ENCODE peak calls at places on chromosomes 11 and 22, in six cellular contexts. B is CD4-positive, alpha-beta T cell; A is pancreas; U is fibroblast of the aortic adventitia; T is GM10248; C is glutamatergic neuron. R is an unnamed sample.

GRCh38 chr11:96150609-96151008 is 192.4 kb downstream of the MAML2 start:
- DNase-seq in B (no peak), A (no peak), U (no peak), T (no peak), C (no peak), R (no peak)

GRCh38 chr11:92376146-92376599 is 151.6 kb downstream of the FAT3 start:
- DNase-seq in B (no peak), A (no peak), U (no peak), T (no peak), C (no peak), R (no peak)

GRCh38 chr22:48054596-48054995 is 1292.1 kb downstream of the TBC1D22A start:
- DNase-seq in B (no peak), A (no peak), U (no peak), T (no peak), C (no peak), R (no peak)

GRCh38 chr11:8934735-8935478 is 2.2 kb upstream of the C11orf16 start:
- DNase-seq in B (no peak), A (no peak), U (peak), T (no peak), C (no peak), R (peak)

GRCh38 chr22:19719488-19720021 is 3.8 kb upstream of the GP1BB start:
- DNase-seq in B (no peak), A (no peak), U (no peak), T (no peak), C (no peak), R (no peak)

GRCh38 chr11:48037709-48038468 is 57.5 kb downstream of the PTPRJ start:
- DNase-seq in B (no peak), A (no peak), U (peak), T (no peak), C (no peak), R (no peak)

GRCh38 chr22:47176573-47177333 is 414.3 kb downstream of the TBC1D22A start:
- DNase-seq in B (no peak), A (no peak), U (no peak), T (no peak), C (no peak), R (no peak)

GRCh38 chr11:35852056-35852455 is 91.8 kb upstream of the LDLRAD3 start:
- DNase-seq in B (no peak), A (no peak), U (peak), T (no peak), C (no peak), R (no peak)

GRCh38 chr11:116506446-116506845 is 266.3 kb downstream of the BUD13 start:
- DNase-seq in B (no peak), A (no peak), U (no peak), T (no peak), C (no peak), R (no peak)

GRCh38 chr11:44325698-44326097 is 15.8 kb upstream of the ALX4 start:
- DNase-seq in B (no peak), A (no peak), U (no peak), T (no peak), C (no peak), R (no peak)

GRCh38 chr11:44327730-44328691 is 18.1 kb upstream of the ALX4 start:
- DNase-seq in B (no peak), A (no peak), U (no peak), T (no peak), C (no peak), R (no peak)

GRCh38 chr11:44324787-44325525 is 15.0 kb upstream of the ALX4 start:
- DNase-seq in B (no peak), A (no peak), U (no peak), T (no peak), C (no peak), R (no peak)

GRCh38 chr11:44324222-44324621 is 14.3 kb upstream of the ALX4 start:
- DNase-seq in B (no peak), A (no peak), U (no peak), T (no peak), C (no peak), R (no peak)

DNA sequence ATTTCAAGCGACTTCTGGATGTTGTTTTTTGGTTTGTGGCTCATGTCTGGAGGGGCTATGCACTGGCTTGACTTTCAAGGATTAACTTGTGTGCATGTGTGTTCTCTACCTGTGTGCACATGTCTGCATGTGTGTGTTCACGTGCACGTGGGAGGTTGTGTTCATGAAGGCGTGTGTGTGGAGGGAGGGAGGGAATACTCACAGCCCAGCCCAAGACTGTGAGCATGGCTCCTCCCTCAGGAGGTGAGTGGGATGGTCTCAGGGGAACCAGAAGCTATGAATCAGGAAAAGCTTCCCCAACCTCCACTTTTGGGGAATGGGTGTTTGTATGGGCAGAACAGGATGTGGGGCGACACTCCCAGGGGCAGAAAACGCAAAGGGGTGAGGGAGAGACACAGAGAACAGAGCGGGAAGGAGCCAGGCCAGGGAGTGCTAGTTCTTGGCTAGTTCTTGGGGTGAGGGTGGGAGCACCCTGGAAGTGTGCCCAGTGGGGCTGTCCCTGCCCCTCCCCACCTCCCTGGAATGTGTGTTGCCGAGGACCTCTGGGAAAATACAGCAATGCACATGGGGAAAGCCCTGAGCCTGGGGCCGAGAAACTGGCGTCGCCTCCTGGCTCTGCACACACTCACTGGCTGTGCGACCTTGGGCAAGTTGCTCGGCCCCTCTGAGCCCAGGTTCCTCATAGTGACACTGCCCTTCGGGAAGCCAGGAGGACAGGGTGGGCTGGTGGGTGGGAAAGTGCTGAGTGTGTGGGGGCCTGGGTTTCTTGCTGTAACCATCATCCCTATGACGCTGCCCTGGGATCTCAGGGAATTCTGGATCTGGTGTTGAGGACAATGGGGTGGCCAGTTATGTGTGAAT is 16.9 kb upstream of the ALX4 start:
- DNase-seq in B (no peak), A (no peak), U (no peak), T (no peak), C (no peak), R (no peak)
- TF ChIP-seq CTCF in B (no peak), A (no peak), U (peak), T (peak), C (no peak), R (no peak)

GRCh38 chr11:105458071-105458470 is 151.8 kb upstream of the GRIA4 start:
- DNase-seq in B (no peak), A (no peak), U (no peak), T (no peak), C (no peak), R (no peak)

DNA sequence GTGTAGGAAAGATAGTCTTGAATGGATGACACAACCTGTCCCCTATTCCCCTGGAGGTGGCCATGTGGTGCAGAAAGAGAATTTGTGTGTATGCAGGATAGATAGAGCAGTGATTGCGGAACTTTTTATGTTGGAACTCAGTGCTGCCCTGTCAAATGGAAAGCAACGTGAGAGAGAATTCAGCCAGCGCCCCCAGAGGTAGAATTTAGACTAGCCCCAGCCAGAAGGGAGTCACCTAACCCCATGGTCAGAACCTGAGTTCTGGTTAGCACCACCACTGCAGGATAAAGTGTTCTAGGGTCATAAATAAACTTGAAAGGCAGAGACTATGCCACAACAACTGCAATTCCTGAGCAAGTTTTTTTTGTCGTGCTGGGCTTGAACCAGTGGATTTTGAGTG is 152.9 kb upstream of the GRIA4 start:
- DNase-seq in B (no peak), A (no peak), U (no peak), T (no peak), C (no peak), R (no peak)
- TF ChIP-seq CTCF in B (no peak), A (no peak), U (no peak), T (no peak), C (no peak), R (no peak)

GRCh38 chr22:23503736-23504440 is 76.2 kb downstream of the IGLL1 start:
- DNase-seq in B (no peak), A (no peak), U (no peak), T (no peak), C (no peak), R (no peak)
- TF ChIP-seq CTCF in B (no peak), A (no peak), U (no peak), T (no peak), C (no peak), R (no peak)

GRCh38 chr22:39927544-39927943 is 26.7 kb downstream of the GRAP2 start:
- DNase-seq in B (no peak), A (no peak), U (no peak), T (no peak), C (no peak), R (no peak)
- TF ChIP-seq CTCF in B (no peak), A (no peak), U (peak), T (no peak), C (peak), R (no peak)

GRCh38 chr11:86955674-86956522 is 703 bp upstream of the FZD4 start:
- DNase-seq in B (no peak), A (peak), U (peak), T (peak), C (peak), R (peak)
- TF ChIP-seq CTCF in B (no peak), A (no peak), U (peak), T (peak), C (no peak), R (no peak)

GRCh38 chr11:77262803-77263202 is 38.7 kb downstream of the GDPD4 start:
- DNase-seq in B (no peak), A (no peak), U (no peak), T (no peak), C (no peak), R (no peak)

GRCh38 chr11:77266766-77267165 is 34.7 kb downstream of the GDPD4 start:
- DNase-seq in B (no peak), A (no peak), U (no peak), T (no peak), C (no peak), R (no peak)

GRCh38 chr11:77270921-77271320 is 30.6 kb downstream of the GDPD4 start:
- DNase-seq in B (no peak), A (no peak), U (no peak), T (no peak), C (no peak), R (no peak)

GRCh38 chr11:77269484-77270123 is 31.9 kb downstream of the GDPD4 start:
- DNase-seq in B (no peak), A (no peak), U (no peak), T (no peak), C (no peak), R (no peak)

DNA sequence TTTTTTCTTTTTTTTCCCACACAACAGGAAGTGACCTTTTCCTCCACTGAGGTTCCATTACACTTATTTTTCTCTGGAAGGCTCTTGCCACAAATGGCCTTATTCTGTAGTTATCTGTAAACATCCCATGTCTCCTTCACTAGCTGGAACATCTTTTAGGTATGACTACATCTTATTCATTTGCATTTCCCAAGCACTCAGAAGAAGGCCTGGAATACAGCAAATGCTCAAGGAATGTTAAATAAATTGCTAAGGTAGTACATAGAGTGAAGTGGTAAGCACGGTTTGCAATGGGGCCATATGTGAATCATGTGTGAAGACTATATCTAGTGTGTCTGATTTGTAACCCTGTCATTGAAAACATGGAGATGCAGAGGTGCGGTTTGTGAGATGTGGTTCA is 33.6 kb downstream of the GDPD4 start:
- DNase-seq in B (no peak), A (no peak), U (no peak), T (no peak), C (no peak), R (no peak)
- TF ChIP-seq CTCF in B (no peak), A (no peak), U (no peak), T (no peak), C (no peak), R (no peak)

GRCh38 chr11:60594998-60595637 is 79.9 kb downstream of the MS4A13 start:
- DNase-seq in B (no peak), A (peak), U (no peak), T (no peak), C (no peak), R (no peak)

DNA sequence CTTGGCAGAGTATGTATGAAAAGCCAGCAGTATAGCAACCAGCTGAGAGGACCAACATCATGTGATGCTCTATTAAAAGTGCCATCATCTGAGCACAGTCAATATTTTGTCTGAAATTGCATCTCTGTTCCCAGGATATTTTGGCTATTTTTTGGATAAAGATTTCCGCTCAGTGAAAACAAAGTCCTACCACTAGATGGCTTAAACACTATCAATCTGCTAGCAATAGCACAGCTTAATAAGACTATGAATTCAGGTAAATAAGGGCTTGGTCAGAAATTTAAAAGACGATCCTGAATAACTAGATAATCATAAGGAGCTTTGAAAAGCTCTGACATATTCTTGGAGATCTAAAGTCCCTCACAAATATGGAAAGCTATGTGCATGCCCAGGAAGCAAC is 74.4 kb downstream of the MS4A13 start:
- DNase-seq in B (no peak), A (no peak), U (no peak), T (no peak), C (no peak), R (no peak)
- TF ChIP-seq CTCF in B (no peak), A (no peak), U (no peak), T (no peak), C (peak), R (peak)

DNA sequence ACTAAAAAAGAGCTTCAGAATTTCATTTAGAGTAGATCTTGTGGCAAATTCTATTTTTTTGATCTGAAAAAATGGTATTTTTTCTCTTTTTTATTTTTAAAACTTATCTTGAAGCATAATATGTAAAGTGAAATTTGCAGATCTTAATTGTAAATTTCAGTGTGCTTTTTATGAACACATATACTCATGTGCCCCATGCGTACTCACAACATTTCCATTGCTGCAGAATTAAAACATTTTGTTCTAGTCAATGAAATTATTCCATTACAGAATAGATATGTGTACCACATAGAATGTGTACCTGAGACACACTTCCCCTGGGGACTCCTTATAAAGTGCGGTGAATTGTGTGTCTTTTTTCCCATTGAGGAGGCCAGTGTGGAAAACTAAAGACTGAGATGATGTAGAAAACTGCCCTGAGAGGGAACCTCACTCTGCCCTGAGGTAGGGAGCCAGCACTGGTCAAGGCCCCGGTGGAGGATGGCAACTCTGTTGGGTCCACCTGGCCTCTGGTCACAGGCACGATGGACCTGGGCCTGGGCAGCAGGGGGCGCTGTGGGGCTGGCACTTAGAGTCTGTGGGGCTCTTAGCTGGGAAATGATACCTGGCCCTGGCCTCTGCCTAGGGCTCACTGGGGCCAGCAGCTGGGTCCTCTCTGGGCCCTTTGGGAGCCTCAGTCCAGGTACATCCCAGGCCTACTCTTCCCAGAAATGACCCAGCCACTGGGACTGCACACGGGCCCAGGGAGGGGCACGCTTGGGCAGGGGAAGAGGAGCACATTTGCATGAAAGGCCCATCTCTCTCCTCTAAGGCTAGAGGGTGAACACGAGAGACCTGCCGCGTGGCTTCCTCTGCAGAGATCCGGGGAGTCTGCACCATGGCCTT is 77.9 kb upstream of the TOP3B start:
- DNase-seq in B (peak), A (no peak), U (peak), T (peak), C (peak), R (peak)
- TF ChIP-seq CTCF in B (peak), A (peak), U (peak), T (peak), C (peak), R (peak)

DNA sequence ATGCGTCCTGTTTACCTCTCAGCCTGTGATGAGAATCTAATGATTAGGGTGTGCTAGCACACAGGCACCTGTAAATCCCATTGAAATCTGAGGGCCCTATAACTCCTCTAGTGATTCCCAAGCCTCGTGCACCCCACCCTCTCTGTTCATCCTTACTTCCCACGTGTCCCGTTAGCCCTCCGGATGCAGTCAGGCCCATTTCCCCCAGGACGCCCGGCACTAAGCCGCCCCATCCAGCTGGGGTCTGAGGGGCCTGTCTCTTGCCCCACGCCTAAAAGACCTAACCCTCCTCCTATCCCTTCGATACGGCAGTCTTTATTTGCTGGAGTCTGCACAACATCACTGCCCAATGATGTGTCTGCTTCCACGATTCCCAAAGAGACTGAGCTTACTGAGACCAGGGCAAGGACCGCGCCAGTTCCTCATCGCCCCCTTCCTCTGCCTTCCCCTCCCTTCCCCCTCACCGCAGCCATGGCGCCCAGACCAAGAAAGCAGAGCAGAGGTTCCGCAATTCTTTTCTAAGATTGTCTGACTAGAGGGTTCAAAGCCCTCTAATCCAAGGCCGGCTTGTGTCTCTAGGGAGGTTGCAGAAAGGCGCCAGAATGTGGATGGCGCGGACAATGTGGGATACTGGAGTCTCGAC is 1.0 kb upstream of the FADS2 start:
- DNase-seq in B (no peak), A (no peak), U (no peak), T (no peak), C (peak), R (no peak)
- TF ChIP-seq CTCF in B (no peak), A (no peak), U (no peak), T (no peak), C (peak), R (no peak)

GRCh38 chr11:2089536-2090165 is 49.5 kb downstream of the IGF2 start:
- DNase-seq in B (no peak), A (no peak), U (peak), T (peak), C (no peak), R (no peak)

GRCh38 chr11:2088284-2088683 is 50.9 kb downstream of the IGF2 start:
- DNase-seq in B (no peak), A (no peak), U (no peak), T (no peak), C (no peak), R (no peak)

GRCh38 chr11:2090172-2091111 is 48.7 kb downstream of the IGF2 start:
- DNase-seq in B (no peak), A (no peak), U (no peak), T (no peak), C (no peak), R (no peak)

GRCh38 chr11:2091112-2091746 is 48.0 kb downstream of the IGF2 start:
- DNase-seq in B (no peak), A (no peak), U (no peak), T (no peak), C (no peak), R (no peak)

DNA sequence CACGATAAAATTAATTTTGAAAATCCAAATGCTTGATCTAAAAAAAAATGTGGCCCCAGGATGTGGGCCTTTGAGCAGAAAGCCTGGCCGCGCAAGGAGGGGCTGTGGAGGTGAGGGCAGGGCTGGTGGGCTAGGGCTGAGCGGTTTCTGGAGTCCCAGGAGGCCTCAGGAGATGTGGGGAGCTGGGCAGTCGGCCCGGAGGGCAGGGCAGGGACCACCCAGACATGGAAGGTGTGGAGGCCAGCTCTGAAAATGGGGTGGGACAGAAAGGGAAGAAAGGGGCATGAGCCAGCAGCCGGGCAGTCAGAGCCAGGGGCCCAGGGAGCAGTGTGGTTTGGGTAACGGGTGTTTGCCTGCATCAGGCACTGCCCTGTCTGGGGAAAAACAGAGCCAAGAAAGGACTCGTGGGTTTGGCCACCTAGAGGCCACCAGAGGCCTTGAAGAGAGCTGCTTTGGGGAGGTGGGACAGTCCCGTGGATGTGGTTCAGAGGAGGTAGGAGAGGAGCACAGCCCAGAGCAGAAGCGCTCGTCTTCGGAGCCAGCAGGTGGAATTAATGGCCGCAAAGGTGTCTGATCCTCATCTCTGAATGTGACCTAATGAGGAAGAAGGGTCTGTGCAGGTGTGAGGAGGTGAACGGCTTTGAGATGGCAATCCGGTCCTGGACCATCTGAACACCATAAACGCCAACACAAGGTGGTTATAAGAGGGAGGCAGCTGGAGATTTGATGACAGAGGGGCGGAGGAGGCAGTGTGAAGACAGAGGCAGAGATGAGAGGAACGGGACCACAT is 50.2 kb downstream of the IGF2 start:
- DNase-seq in B (no peak), A (no peak), U (no peak), T (peak), C (no peak), R (no peak)
- TF ChIP-seq CTCF in B (no peak), A (no peak), U (peak), T (no peak), C (no peak), R (no peak)